ENCODE peak calls at places on chromosomes 12 and 14, in seven cellular contexts. C is tibial nerve, R is esophagus squamous epithelium, M is heart right ventricle, U is IMR-90, L is colonic mucosa, K is psoas muscle. O is an unnamed sample.

GRCh38 chr14:31435276-31435675 is 14.9 kb upstream of the HEATR5A start:
- DNase-seq in R (no peak), C (no peak), M (no peak), L (no peak), K (no peak), U (peak), O (no peak)

GRCh38 chr14:91118511-91119068 is 4.7 kb downstream of the DGLUCY start:
- DNase-seq in L (no peak), U (no peak), R (no peak), K (no peak), C (no peak), M (no peak), O (no peak)

GRCh38 chr12:19447386-19447785 is 8.1 kb downstream of the AEBP2 start:
- DNase-seq in K (no peak), U (no peak), C (no peak), M (no peak), R (no peak), L (no peak), O (no peak)

GRCh38 chr12:103523771-103524170 is 28.0 kb upstream of the C12orf42 start:
- DNase-seq in K (no peak), M (no peak), U (no peak), L (no peak), C (no peak), R (no peak), O (no peak)

GRCh38 chr12:89390802-89391673 is 38.7 kb upstream of the DUSP6 start:
- DNase-seq in C (no peak), M (no peak), U (peak), R (no peak), L (peak), K (no peak), O (no peak)

GRCh38 chr14:54737132-54737711 is 165.4 kb downstream of the GCH1 start:
- DNase-seq in C (no peak), K (peak), L (no peak), M (no peak), U (peak), R (no peak), O (no peak)

GRCh38 chr12:50234347-50234746 is 49.0 kb downstream of the LIMA1 start:
- DNase-seq in C (no peak), L (peak), M (no peak), K (no peak), R (no peak), U (no peak), O (no peak)

GRCh38 chr14:36503771-36504741 is 16.0 kb downstream of the NKX2-1 start:
- DNase-seq in U (no peak), R (no peak), L (no peak), M (no peak), C (no peak), K (no peak), O (no peak)

GRCh38 chr12:2641209-2641608 is 153.6 kb upstream of the FKBP4 start:
- DNase-seq in R (no peak), U (peak), M (peak), K (no peak), L (no peak), C (peak), O (peak)

GRCh38 chr14:66572836-66573235 is 64.9 kb downstream of the GPHN start:
- DNase-seq in C (no peak), L (no peak), R (no peak), U (no peak), K (no peak), M (no peak), O (no peak)

GRCh38 chr12:105164068-105164467 is 56.5 kb downstream of the WASHC4 start:
- DNase-seq in L (no peak), K (no peak), R (no peak), U (no peak), C (no peak), M (no peak), O (no peak)

GRCh38 chr12:6280053-6280469 is 30.4 kb upstream of the PLEKHG6 start:
- DNase-seq in R (no peak), U (peak), K (no peak), L (peak), M (peak), C (peak), O (no peak)

GRCh38 chr12:26736563-26737486 is 96.2 kb downstream of the ITPR2 start:
- DNase-seq in U (peak), C (no peak), M (no peak), R (no peak), L (no peak), K (no peak), O (no peak)

GRCh38 chr12:52582971-52583456 is 9.4 kb upstream of the KRT74 start:
- DNase-seq in C (peak), U (peak), R (no peak), M (peak), L (peak), K (no peak), O (peak)

GRCh38 chr12:67647547-67648305 is 819 bp upstream of the DYRK2 start:
- DNase-seq in C (peak), U (peak), K (peak), M (peak), R (no peak), L (peak), O (peak)

GRCh38 chr14:41642402-41643195 is 35.9 kb downstream of the LRFN5 start:
- DNase-seq in U (no peak), C (no peak), K (no peak), M (no peak), L (no peak), R (no peak), O (no peak)

GRCh38 chr12:52014567-52015392 is 8.0 kb downstream of the TAMALIN start:
- DNase-seq in U (no peak), K (peak), R (no peak), L (no peak), C (no peak), M (no peak), O (no peak)

GRCh38 chr12:10170199-10170598 is 1.7 kb downstream of the OLR1 start:
- DNase-seq in L (no peak), R (no peak), U (no peak), M (no peak), C (no peak), K (no peak), O (no peak)

GRCh38 chr14:104094709-104095425 is 9.4 kb downstream of the ASPG start:
- DNase-seq in M (peak), L (peak), C (peak), K (peak), U (no peak), R (no peak), O (peak)

GRCh38 chr12:50862316-50862715 is 19.6 kb downstream of the TMPRSS12 start:
- DNase-seq in R (no peak), C (no peak), K (no peak), U (peak), M (no peak), L (no peak), O (no peak)

DNA sequence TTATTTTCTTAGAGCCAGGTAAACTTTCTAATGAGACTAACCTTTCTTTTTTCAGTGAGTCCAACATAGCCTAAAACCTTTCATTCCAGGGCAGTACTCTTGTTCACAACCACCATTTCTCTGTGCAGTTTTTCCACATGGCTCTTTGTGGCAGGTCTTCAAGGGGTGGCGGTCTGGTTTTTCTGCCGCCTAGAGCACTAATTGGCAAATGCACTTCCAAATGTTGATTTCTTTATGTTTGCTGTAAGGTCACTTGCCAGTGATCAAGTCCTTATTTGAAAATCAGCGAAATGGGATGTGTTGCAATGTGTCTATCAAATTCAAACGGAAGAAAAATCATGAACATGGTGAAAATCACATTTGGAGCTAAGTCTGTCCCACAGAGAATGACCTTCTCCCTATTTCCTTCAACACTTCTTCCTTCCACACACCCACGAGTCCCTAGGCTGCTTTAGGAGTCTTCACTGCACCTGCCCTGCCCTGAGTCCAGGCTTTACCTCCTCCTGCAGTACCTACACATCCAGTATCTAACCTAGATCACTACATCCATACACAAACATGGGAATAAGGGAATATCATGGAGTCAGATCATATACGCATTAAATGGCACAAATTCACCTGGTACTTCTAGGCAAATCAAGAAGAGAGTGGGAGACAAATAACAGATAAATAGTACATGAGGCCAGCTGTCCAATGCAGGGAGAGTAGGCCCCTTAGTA is 1.9 kb downstream of the SRGAP1 start:
- DNase-seq in U (no peak), M (no peak), C (no peak), R (no peak), L (no peak), K (no peak), O (no peak)
- TF ChIP-seq CTCF in U (no peak), M (no peak), C (no peak), R (no peak), L (no peak), K (no peak), O (no peak)

DNA sequence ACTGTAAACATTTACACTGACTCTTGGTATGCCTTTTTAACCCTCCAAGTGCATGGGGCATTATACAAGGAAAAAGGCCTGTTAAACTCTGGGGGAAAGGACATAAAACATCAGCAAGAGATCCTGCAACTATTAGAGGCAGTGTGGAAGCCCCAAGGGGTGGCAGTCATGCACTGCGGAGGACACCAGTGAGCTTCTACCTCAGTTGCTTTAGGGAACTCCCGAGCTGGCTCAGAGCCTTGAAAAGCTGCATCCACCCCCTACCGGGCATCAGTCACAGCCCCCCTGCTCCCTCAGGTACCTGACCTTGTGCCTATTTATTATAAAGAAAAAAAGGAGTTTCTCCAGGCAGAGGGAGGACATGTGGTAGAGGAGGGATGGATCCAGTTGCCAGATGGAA is 695.6 kb upstream of the LMO3 start:
- DNase-seq in K (no peak), C (no peak), U (no peak), L (no peak), R (no peak), M (no peak), O (no peak)
- TF ChIP-seq CTCF in K (no peak), C (no peak), U (no peak), L (no peak), R (no peak), M (no peak), O (no peak)

GRCh38 chr14:61106627-61107147 is 125.6 kb downstream of the SLC38A6 start:
- DNase-seq in C (no peak), M (no peak), U (no peak), R (no peak), K (no peak), L (no peak), O (no peak)
- TF ChIP-seq CTCF in C (no peak), M (peak), U (peak), R (no peak), K (peak), L (no peak), O (no peak)

GRCh38 chr14:21933681-21934080 is 260.1 kb upstream of the OR4E1 start:
- DNase-seq in K (no peak), M (no peak), L (no peak), R (no peak), C (no peak), U (no peak), O (no peak)
- TF ChIP-seq CTCF in K (no peak), M (no peak), L (no peak), R (no peak), C (no peak), U (no peak), O (peak)

DNA sequence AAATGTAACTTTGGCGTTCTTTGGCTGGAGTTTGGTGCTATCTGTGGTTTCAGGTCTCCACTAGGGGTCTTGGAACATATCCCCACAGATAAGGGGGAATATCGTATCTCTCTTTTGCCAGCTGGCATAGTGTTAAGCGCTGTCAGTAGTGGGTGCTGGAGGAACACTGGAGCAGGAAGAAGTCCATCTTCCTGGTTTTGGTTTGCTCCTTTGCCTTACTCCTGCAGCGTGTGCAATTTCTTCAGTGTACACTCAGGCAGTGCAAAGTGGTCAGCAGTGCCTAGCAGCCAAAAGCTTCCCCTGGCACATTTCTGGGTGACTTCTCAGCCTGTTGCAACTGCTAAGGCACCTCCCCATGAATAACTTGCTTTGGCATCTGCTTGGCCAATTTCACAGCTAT is 11.7 kb upstream of the RIPK3 start:
- DNase-seq in R (no peak), C (no peak), K (no peak), L (no peak), U (peak), M (no peak), O (no peak)
- TF ChIP-seq CTCF in R (no peak), C (no peak), K (no peak), L (no peak), U (no peak), M (no peak), O (no peak)

O was measured in endothelial cell.